ENCODE peak calls at places on chromosomes 16 and 17, in eight cellular contexts. One of them, this sample, is unnamed.

GRCh38 chr17:44928950-44929720 is 13.8 kb upstream of the GFAP start:
- DNase-seq in A549: no peak
- DNase-seq in OCI-LY7: no peak
- DNase-seq in body of pancreas: no peak
- DNase-seq in choroid plexus epithelial cell: no peak
- DNase-seq in tibial nerve: no peak
- DNase-seq in cardiac fibroblast: no peak
- DNase-seq in thoracic aorta: no peak
- DNase-seq in this sample: no peak

GRCh38 chr17:66702106-66702936 is 132.6 kb upstream of the CACNG5 start:
- DNase-seq in A549: no peak
- DNase-seq in OCI-LY7: no peak
- DNase-seq in body of pancreas: no peak
- DNase-seq in choroid plexus epithelial cell: peak; percentile 29
- DNase-seq in tibial nerve: no peak
- DNase-seq in cardiac fibroblast: peak; percentile 50
- DNase-seq in thoracic aorta: no peak
- DNase-seq in this sample: no peak

GRCh38 chr16:48003226-48003907 is 152.4 kb downstream of the ABCC12 start:
- DNase-seq in A549: no peak
- DNase-seq in OCI-LY7: no peak
- DNase-seq in body of pancreas: no peak
- DNase-seq in choroid plexus epithelial cell: no peak
- DNase-seq in tibial nerve: no peak
- DNase-seq in cardiac fibroblast: no peak
- DNase-seq in thoracic aorta: no peak
- DNase-seq in this sample: no peak

GRCh38 chr16:9296273-9296593 is 204.8 kb downstream of the HAPSTR1 start:
- DNase-seq in A549: no peak
- DNase-seq in OCI-LY7: no peak
- DNase-seq in body of pancreas: no peak
- DNase-seq in choroid plexus epithelial cell: no peak
- DNase-seq in tibial nerve: no peak
- DNase-seq in cardiac fibroblast: no peak
- DNase-seq in thoracic aorta: no peak
- DNase-seq in this sample: no peak

GRCh38 chr17:2798679-2799078 is 2.4 kb downstream of the RAP1GAP2 start:
- DNase-seq in A549: no peak
- DNase-seq in OCI-LY7: no peak
- DNase-seq in body of pancreas: no peak
- DNase-seq in choroid plexus epithelial cell: no peak
- DNase-seq in tibial nerve: no peak
- DNase-seq in cardiac fibroblast: no peak
- DNase-seq in thoracic aorta: no peak
- DNase-seq in this sample: no peak

GRCh38 chr17:27741361-27741861 is 58.9 kb downstream of the NOS2 start:
- DNase-seq in A549: no peak
- DNase-seq in OCI-LY7: no peak
- DNase-seq in body of pancreas: no peak
- DNase-seq in choroid plexus epithelial cell: peak; percentile 2
- DNase-seq in tibial nerve: no peak
- DNase-seq in cardiac fibroblast: peak; percentile 31
- DNase-seq in thoracic aorta: no peak
- DNase-seq in this sample: no peak

GRCh38 chr17:5661486-5662125 is 77.3 kb upstream of the NLRP1 start:
- DNase-seq in A549: no peak
- DNase-seq in OCI-LY7: no peak
- DNase-seq in body of pancreas: no peak
- DNase-seq in choroid plexus epithelial cell: no peak
- DNase-seq in tibial nerve: no peak
- DNase-seq in cardiac fibroblast: no peak
- DNase-seq in thoracic aorta: no peak
- DNase-seq in this sample: no peak

GRCh38 chr16:20826039-20826566 is 19.8 kb downstream of the REXO5 start:
- DNase-seq in A549: no peak
- DNase-seq in OCI-LY7: no peak
- DNase-seq in body of pancreas: no peak
- DNase-seq in choroid plexus epithelial cell: peak; percentile 31
- DNase-seq in tibial nerve: no peak
- DNase-seq in cardiac fibroblast: peak; percentile 26
- DNase-seq in thoracic aorta: no peak
- DNase-seq in this sample: no peak

GRCh38 chr16:30060354-30061194 is 5.0 kb upstream of the ALDOA start:
- DNase-seq in A549: no peak
- DNase-seq in OCI-LY7: no peak
- DNase-seq in body of pancreas: no peak
- DNase-seq in choroid plexus epithelial cell: no peak
- DNase-seq in tibial nerve: no peak
- DNase-seq in cardiac fibroblast: no peak
- DNase-seq in thoracic aorta: no peak
- DNase-seq in this sample: no peak

GRCh38 chr17:49438439-49438861 is 23.8 kb upstream of the PHB1 start:
- DNase-seq in A549: no peak
- DNase-seq in OCI-LY7: no peak
- DNase-seq in body of pancreas: no peak
- DNase-seq in choroid plexus epithelial cell: no peak
- DNase-seq in tibial nerve: no peak
- DNase-seq in cardiac fibroblast: no peak
- DNase-seq in thoracic aorta: no peak
- DNase-seq in this sample: no peak

GRCh38 chr16:5065813-5066212 is at the start of gene C16orf89:
- DNase-seq in A549: no peak
- DNase-seq in OCI-LY7: no peak
- DNase-seq in body of pancreas: no peak
- DNase-seq in choroid plexus epithelial cell: no peak
- DNase-seq in tibial nerve: no peak
- DNase-seq in cardiac fibroblast: no peak
- DNase-seq in thoracic aorta: no peak
- DNase-seq in this sample: no peak

GRCh38 chr17:9101356-9101755 is 80.0 kb downstream of the NTN1 start:
- DNase-seq in A549: no peak
- DNase-seq in OCI-LY7: no peak
- DNase-seq in body of pancreas: peak; percentile 71
- DNase-seq in choroid plexus epithelial cell: no peak
- DNase-seq in tibial nerve: no peak
- DNase-seq in cardiac fibroblast: no peak
- DNase-seq in thoracic aorta: no peak
- DNase-seq in this sample: no peak

GRCh38 chr16:50643192-50643591 is 37.9 kb downstream of the SNX20 start:
- DNase-seq in A549: no peak
- DNase-seq in OCI-LY7: no peak
- DNase-seq in body of pancreas: no peak
- DNase-seq in choroid plexus epithelial cell: no peak
- DNase-seq in tibial nerve: no peak
- DNase-seq in cardiac fibroblast: no peak
- DNase-seq in thoracic aorta: no peak
- DNase-seq in this sample: no peak

GRCh38 chr17:4167786-4168185 is 24.8 kb downstream of the CYB5D2 start:
- DNase-seq in A549: no peak
- DNase-seq in OCI-LY7: no peak
- DNase-seq in body of pancreas: no peak
- DNase-seq in choroid plexus epithelial cell: no peak
- DNase-seq in tibial nerve: no peak
- DNase-seq in cardiac fibroblast: no peak
- DNase-seq in thoracic aorta: no peak
- DNase-seq in this sample: no peak

GRCh38 chr17:46948544-46948943 is 25.6 kb downstream of the GOSR2 start:
- DNase-seq in A549: no peak
- DNase-seq in OCI-LY7: no peak
- DNase-seq in body of pancreas: no peak
- DNase-seq in choroid plexus epithelial cell: no peak
- DNase-seq in tibial nerve: no peak
- DNase-seq in cardiac fibroblast: no peak
- DNase-seq in thoracic aorta: no peak
- DNase-seq in this sample: no peak

GRCh38 chr16:49854227-49855203 is 1.4 kb downstream of the ZNF423 start:
- DNase-seq in A549: peak; percentile 31
- DNase-seq in OCI-LY7: peak; percentile 19
- DNase-seq in body of pancreas: peak; percentile 44
- DNase-seq in choroid plexus epithelial cell: no peak
- DNase-seq in tibial nerve: no peak
- DNase-seq in cardiac fibroblast: peak; percentile 50
- DNase-seq in thoracic aorta: no peak
- DNase-seq in this sample: peak; percentile 65

GRCh38 chr17:50514388-50514787 is 6.1 kb downstream of the MYCBPAP start:
- DNase-seq in A549: no peak
- DNase-seq in OCI-LY7: no peak
- DNase-seq in body of pancreas: no peak
- DNase-seq in choroid plexus epithelial cell: no peak
- DNase-seq in tibial nerve: no peak
- DNase-seq in cardiac fibroblast: no peak
- DNase-seq in thoracic aorta: no peak
- DNase-seq in this sample: no peak

GRCh38 chr17:69448431-69449102 is 34.1 kb downstream of the MAP2K6 start:
- DNase-seq in A549: no peak
- DNase-seq in OCI-LY7: no peak
- DNase-seq in body of pancreas: peak; percentile 27
- DNase-seq in choroid plexus epithelial cell: peak; percentile 48
- DNase-seq in tibial nerve: no peak
- DNase-seq in cardiac fibroblast: no peak
- DNase-seq in thoracic aorta: no peak
- DNase-seq in this sample: peak; percentile 46

GRCh38 chr16:53309457-53309856 is 124.8 kb upstream of the RBL2 start:
- DNase-seq in A549: no peak
- DNase-seq in OCI-LY7: no peak
- DNase-seq in body of pancreas: no peak
- DNase-seq in choroid plexus epithelial cell: no peak
- DNase-seq in tibial nerve: no peak
- DNase-seq in cardiac fibroblast: no peak
- DNase-seq in thoracic aorta: no peak
- DNase-seq in this sample: no peak

DNA sequence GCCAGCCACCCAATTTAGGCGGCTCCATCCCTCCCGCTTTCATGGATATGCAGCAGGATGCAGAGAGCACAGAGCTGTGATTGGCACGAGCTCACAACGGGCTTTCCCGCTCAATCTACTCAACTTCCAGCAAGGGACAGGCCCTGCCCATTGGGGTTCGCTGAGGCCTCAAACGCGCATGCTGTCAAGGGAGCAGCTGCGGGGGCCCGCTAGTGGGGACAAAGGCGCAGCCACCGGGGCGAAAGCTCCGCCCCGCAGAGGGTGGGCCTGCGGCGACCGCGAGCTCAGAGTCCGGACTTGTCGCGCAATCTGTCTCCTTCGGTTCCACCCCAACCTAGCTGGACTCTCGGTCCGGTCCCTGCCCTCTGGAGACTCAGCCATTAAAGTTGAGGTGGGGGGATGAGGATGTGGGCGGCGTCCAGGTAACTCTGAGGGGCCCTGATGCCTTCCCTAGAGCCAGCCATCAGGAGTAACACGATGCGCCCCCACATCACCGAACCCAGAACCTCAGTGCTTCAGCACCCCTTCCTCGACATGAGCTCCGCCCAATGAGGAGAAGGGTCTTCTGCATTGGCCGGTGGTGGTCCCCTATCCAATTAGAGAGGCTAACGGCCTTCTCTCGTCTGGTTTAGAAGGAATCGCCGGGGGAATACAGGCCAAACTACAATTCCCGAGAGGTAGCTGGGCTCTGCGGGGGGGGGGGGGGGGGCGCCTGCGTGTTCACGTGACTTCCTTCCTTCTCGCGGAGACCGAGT is 489 bp upstream of the NFATC3 start:
- DNase-seq in A549: peak; percentile 92
- DNase-seq in OCI-LY7: peak; percentile 93
- DNase-seq in body of pancreas: peak; percentile 70
- DNase-seq in choroid plexus epithelial cell: peak; percentile 59
- DNase-seq in tibial nerve: peak; percentile 77
- DNase-seq in cardiac fibroblast: peak; percentile 59
- DNase-seq in thoracic aorta: peak; percentile 77
- DNase-seq in this sample: peak; percentile 77
- TF ChIP-seq CTCF in A549: no peak
- TF ChIP-seq CTCF in OCI-LY7: peak; percentile 48
- TF ChIP-seq CTCF in body of pancreas: peak; percentile 3
- TF ChIP-seq CTCF in choroid plexus epithelial cell: peak; percentile 6
- TF ChIP-seq CTCF in tibial nerve: no peak
- TF ChIP-seq CTCF in cardiac fibroblast: no peak
- TF ChIP-seq CTCF in thoracic aorta: no peak
- TF ChIP-seq CTCF in this sample: no peak

DNA sequence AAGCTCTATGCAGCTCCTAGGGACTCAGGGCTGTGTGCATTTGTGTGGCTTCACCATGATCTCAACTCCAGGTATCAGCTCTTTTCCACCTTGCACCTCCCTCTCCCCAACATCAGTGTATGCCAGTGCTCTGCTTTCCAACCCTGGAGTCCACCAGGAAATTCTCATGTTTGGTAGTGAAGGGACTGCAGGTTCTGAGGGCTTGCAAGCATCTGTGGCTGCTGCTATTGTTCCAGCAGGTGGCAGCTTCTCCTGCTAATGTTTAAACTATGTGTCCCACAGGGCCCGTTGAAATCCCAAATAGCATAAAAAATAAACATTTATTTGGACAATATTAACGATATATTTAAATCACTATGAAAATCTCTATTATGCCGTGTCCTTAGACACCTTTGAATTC is 82.0 kb downstream of the RGS9 start:
- DNase-seq in A549: no peak
- DNase-seq in OCI-LY7: no peak
- DNase-seq in body of pancreas: no peak
- DNase-seq in choroid plexus epithelial cell: no peak
- DNase-seq in tibial nerve: no peak
- DNase-seq in cardiac fibroblast: peak; percentile 18
- DNase-seq in thoracic aorta: no peak
- DNase-seq in this sample: no peak
- TF ChIP-seq CTCF in A549: peak; percentile 20
- TF ChIP-seq CTCF in OCI-LY7: peak; percentile 49
- TF ChIP-seq CTCF in body of pancreas: peak; percentile 13
- TF ChIP-seq CTCF in choroid plexus epithelial cell: peak; percentile 59
- TF ChIP-seq CTCF in tibial nerve: no peak
- TF ChIP-seq CTCF in cardiac fibroblast: peak; percentile 38
- TF ChIP-seq CTCF in thoracic aorta: no peak
- TF ChIP-seq CTCF in this sample: no peak

DNA sequence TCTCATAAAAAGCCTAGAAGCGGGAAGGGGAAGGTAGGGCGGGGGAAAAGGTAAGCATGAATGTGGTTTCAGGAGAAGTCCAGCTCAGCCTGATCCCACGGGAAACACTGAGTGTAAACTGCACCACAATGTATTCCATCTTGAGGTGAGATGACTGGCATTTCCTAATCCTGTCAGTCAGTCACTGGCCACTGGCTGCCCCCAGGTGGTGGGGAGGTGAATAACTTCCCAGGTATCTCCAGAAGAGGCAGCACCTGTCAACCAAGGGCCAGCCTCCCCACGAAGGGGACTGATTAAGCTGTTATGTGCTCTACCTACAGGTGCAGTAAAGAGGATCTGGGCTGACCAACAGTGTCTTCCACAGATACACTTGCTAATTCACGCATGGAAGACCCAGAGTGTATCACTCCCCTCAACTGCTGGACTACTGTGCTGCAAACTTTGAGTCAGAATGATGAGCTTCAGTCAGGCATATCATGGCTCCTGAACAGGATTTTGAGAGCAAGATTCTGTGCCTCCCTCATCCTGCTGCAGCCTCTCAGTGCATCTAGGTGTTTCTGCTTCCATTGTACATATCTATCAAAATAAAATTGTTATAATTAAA is 108.5 kb upstream of the CCL2 start:
- DNase-seq in A549: peak; percentile 44
- DNase-seq in OCI-LY7: peak; percentile 55
- DNase-seq in body of pancreas: peak; percentile 76
- DNase-seq in choroid plexus epithelial cell: no peak
- DNase-seq in tibial nerve: no peak
- DNase-seq in cardiac fibroblast: peak; percentile 4
- DNase-seq in thoracic aorta: no peak
- DNase-seq in this sample: peak; percentile 77
- TF ChIP-seq CTCF in A549: peak; percentile 48
- TF ChIP-seq CTCF in OCI-LY7: peak; percentile 86
- TF ChIP-seq CTCF in body of pancreas: peak; percentile 86
- TF ChIP-seq CTCF in choroid plexus epithelial cell: peak; percentile 20
- TF ChIP-seq CTCF in tibial nerve: peak; percentile 20
- TF ChIP-seq CTCF in cardiac fibroblast: peak; percentile 13
- TF ChIP-seq CTCF in thoracic aorta: peak; percentile 11
- TF ChIP-seq CTCF in this sample: peak; percentile 72

GRCh38 chr17:81961087-81961514 is at the start of gene NOTUM:
- DNase-seq in A549: peak; percentile 62
- DNase-seq in OCI-LY7: peak; percentile 39
- DNase-seq in body of pancreas: no peak
- DNase-seq in choroid plexus epithelial cell: peak; percentile 30
- DNase-seq in tibial nerve: no peak
- DNase-seq in cardiac fibroblast: no peak
- DNase-seq in thoracic aorta: no peak
- DNase-seq in this sample: no peak
- TF ChIP-seq CTCF in A549: peak; percentile 41
- TF ChIP-seq CTCF in OCI-LY7: peak; percentile 40
- TF ChIP-seq CTCF in body of pancreas: peak; percentile 44
- TF ChIP-seq CTCF in choroid plexus epithelial cell: peak; percentile 31
- TF ChIP-seq CTCF in tibial nerve: no peak
- TF ChIP-seq CTCF in cardiac fibroblast: peak; percentile 26
- TF ChIP-seq CTCF in thoracic aorta: no peak
- TF ChIP-seq CTCF in this sample: no peak